ENCODE peak calls at places on chromosomes 4 and X, in eight cellular contexts. C, O, P, U, Q, X, Z and I are unnamed samples.

GRCh38 chr4:20251796-20252655 is at the start of gene SLIT2:
- DNase-seq in X (peak), P (peak), O (no peak), U (peak), Z (peak), C (no peak), Q (peak), I (peak)

GRCh38 chr4:81227968-81228367 is 12.9 kb upstream of the PRKG2 start:
- DNase-seq in C (no peak), Z (no peak), P (no peak), U (no peak), O (no peak), Q (no peak), X (no peak), I (no peak)

GRCh38 chrX:100413231-100413630 is 3.2 kb upstream of the PCDH19 start:
- DNase-seq in Q (no peak), U (peak), X (peak), P (peak), O (no peak), Z (peak), C (no peak), I (peak)

GRCh38 chrX:34918856-34919255 is 23.7 kb upstream of the FAM47B start:
- DNase-seq in U (peak), C (peak), X (peak), Z (peak), O (no peak), Q (no peak), P (no peak), I (peak)

GRCh38 chr4:17468638-17469221 is 43.2 kb downstream of the QDPR start:
- DNase-seq in C (no peak), X (peak), Z (peak), P (no peak), Q (peak), U (peak), O (no peak), I (peak)

GRCh38 chrX:9646471-9647038 is 119.1 kb downstream of the GPR143 start:
- DNase-seq in Z (no peak), U (peak), P (no peak), Q (no peak), X (no peak), O (no peak), C (no peak), I (no peak)

GRCh38 chrX:107574054-107574683 is 54.1 kb upstream of the PRPS1 start:
- DNase-seq in C (no peak), P (no peak), X (peak), U (peak), Q (no peak), O (no peak), Z (peak), I (peak)

GRCh38 chr4:141078871-141079270 is 54.4 kb downstream of the RNF150 start:
- DNase-seq in X (peak), Q (no peak), C (no peak), O (no peak), U (peak), Z (peak), P (no peak), I (no peak)

GRCh38 chr4:151667666-151668065 is 93.1 kb downstream of the GATB start:
- DNase-seq in C (no peak), P (no peak), Z (no peak), O (no peak), U (no peak), X (no peak), Q (no peak), I (no peak)

GRCh38 chrX:153226344-153227190 is 47.5 kb downstream of the MAGEA1 start:
- DNase-seq in X (peak), Q (peak), C (peak), O (peak), P (peak), U (peak), Z (peak), I (peak)

DNA sequence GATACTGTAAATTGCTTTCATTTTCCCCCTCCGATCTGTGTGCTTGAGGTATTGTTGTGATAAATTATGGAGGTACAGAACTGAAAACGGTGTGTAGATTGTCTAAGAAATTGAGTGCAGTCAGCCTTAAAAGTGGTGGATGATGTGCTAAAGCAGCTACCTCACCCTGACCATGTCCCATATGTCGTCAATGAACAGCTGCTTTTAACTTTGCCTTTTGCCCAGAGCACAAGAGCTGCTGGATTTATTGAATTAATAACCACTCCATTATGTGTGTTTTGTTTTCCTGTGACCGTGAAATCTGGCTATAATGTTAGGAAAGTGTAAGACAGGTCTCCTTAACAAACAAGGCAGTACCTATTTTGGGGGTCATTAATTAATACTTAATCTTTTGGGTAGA is 581.9 kb upstream of the PITX2 start:
- DNase-seq in C (no peak), P (no peak), O (no peak), X (no peak), U (no peak), Q (no peak), Z (no peak), I (no peak)
- H3K4me3 ChIP-seq in C (no peak), P (no peak), O (no peak), X (no peak), U (no peak), Q (no peak), Z (no peak), I (no peak)

DNA sequence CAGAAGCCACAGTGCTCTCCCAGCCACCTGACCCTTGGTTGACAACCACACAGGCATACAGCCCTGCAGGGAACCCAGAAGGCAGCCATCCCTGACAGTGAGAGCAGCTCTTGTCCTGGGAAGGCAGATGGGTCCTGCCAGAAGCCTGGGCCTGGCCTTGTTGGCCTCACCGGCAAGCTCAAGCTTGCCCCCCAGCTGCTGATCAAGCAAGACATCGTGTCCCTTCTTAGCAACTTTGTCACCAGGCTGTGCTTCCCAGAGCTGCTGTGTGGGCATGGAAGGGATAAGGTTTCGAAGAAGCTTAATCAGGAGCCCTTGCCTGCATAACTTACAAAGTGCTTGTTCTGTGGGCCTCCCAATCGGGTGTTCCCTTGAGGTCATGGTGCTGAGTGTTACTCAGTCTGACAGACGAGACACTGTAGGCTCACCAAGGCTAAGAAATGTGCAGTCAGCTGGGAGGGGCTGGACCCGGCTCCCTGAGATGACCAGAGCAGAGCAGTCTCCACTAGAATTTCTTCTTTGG is 6.8 kb upstream of the ABLIM2 start:
- DNase-seq in Q (no peak), O (no peak), P (no peak), Z (no peak), X (no peak), U (no peak), C (no peak), I (no peak)
- TF ChIP-seq CTCF in Q (no peak), O (no peak), P (no peak), Z (no peak), X (no peak), U (no peak), C (no peak), I (no peak)

DNA sequence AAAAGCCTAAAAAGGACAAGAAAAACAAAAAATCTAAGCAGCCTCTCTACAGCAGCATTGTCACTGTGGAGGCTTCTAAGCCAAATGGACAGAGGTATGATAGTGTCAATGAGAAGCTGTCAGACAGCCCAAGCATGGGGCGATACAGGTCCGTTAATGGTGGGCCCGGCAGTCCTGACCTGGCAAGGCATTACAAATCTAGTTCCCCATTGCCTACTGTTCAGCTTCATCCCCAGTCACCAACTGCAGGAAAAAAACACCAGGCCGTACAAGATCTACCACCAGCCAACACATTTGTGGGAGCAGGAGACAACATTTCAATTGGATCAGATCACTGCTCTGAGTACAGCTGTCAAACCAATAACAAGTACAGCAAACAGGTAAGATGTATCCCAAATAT is 4.0 kb downstream of the PCDH7 start:
- DNase-seq in C (no peak), Z (no peak), U (no peak), O (no peak), Q (no peak), P (no peak), X (no peak), I (no peak)
- H3K4me3 ChIP-seq in C (peak), Z (no peak), U (peak), O (peak), Q (no peak), P (peak), X (no peak), I (peak)

GRCh38 chr4:164027805-164028204 is 533.3 kb downstream of the TMA16 start:
- DNase-seq in Z (no peak), Q (no peak), P (no peak), U (no peak), O (no peak), X (no peak), C (no peak), I (no peak)

GRCh38 chr4:164021947-164022346 is 527.5 kb downstream of the TMA16 start:
- DNase-seq in P (no peak), Z (no peak), Q (no peak), U (no peak), C (no peak), O (no peak), X (no peak), I (no peak)

DNA sequence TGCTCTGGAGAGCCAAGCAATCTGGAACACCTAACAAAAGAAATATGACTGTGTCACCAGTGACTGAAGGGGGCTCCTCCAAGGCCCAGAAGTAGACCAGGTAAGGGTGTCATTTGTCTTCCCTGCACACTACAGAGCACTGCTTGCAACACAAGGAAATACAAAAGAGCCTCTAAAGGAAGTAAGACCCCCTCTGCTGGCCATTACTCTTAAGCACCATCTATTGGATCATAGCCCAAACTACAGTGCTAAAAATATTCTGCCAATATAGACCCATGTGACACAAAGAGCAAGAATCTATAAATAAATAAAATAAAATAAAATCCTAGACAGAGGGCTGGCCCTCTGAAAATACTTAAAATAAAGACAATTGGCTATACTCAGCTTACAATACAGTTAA is 528.7 kb downstream of the TMA16 start:
- DNase-seq in Z (no peak), U (no peak), C (no peak), Q (peak), O (no peak), X (no peak), P (no peak), I (no peak)
- TF ChIP-seq CTCF in Z (no peak), U (no peak), C (peak), Q (peak), O (no peak), X (no peak), P (no peak), I (peak)

GRCh38 chr4:2419814-2420213 is 1.1 kb downstream of the CFAP99 start:
- DNase-seq in X (no peak), U (no peak), O (no peak), P (no peak), Z (no peak), Q (no peak), C (no peak), I (no peak)
- H3K4me3 ChIP-seq in X (no peak), U (no peak), O (no peak), P (no peak), Z (no peak), Q (no peak), C (no peak), I (no peak)

GRCh38 chr4:8237256-8237989 is 32.1 kb upstream of the HTRA3 start:
- DNase-seq in C (no peak), X (no peak), Q (no peak), P (no peak), Z (no peak), O (no peak), U (no peak), I (no peak)

GRCh38 chr4:8239226-8239625 is 30.3 kb upstream of the HTRA3 start:
- DNase-seq in C (no peak), P (no peak), Q (no peak), O (no peak), Z (no peak), U (no peak), X (no peak), I (no peak)

GRCh38 chr4:8239661-8240060 is 29.9 kb upstream of the HTRA3 start:
- DNase-seq in O (no peak), X (no peak), P (no peak), Q (no peak), U (no peak), C (no peak), Z (no peak), I (no peak)

GRCh38 chr4:8238061-8238511 is 31.5 kb upstream of the HTRA3 start:
- DNase-seq in U (no peak), O (no peak), C (no peak), X (no peak), Z (no peak), P (no peak), Q (no peak), I (no peak)

DNA sequence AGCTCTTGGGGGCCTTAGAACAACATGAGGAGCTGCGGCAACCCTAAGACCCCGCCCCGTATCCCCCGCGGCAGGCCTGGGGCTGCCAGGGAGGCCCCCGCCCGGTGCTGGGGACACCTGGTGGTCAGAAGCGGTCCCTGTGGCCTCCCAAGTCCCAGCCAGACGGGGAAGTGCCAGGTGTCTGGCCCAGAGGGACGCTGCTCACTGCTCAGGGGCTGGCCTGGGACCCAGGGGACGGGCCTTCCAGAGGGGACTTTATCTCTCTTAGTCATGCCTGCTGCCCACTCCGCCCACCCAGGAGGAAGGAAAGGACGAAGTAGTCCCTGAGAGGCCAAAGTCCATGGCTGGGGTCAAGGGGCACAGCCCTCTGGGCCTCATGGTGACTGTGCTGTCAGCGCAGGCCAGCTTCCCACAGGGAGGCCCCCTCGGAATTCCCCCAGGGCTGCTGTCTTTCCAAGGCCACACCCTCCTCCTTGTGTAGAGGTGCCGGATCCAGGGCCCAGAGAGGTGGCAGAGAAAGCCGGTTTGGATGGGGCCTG is 31.0 kb upstream of the HTRA3 start:
- DNase-seq in X (no peak), Q (no peak), Z (no peak), O (no peak), U (no peak), P (no peak), C (no peak), I (no peak)
- TF ChIP-seq CTCF in X (peak), Q (peak), Z (peak), O (peak), U (no peak), P (no peak), C (peak), I (peak)

DNA sequence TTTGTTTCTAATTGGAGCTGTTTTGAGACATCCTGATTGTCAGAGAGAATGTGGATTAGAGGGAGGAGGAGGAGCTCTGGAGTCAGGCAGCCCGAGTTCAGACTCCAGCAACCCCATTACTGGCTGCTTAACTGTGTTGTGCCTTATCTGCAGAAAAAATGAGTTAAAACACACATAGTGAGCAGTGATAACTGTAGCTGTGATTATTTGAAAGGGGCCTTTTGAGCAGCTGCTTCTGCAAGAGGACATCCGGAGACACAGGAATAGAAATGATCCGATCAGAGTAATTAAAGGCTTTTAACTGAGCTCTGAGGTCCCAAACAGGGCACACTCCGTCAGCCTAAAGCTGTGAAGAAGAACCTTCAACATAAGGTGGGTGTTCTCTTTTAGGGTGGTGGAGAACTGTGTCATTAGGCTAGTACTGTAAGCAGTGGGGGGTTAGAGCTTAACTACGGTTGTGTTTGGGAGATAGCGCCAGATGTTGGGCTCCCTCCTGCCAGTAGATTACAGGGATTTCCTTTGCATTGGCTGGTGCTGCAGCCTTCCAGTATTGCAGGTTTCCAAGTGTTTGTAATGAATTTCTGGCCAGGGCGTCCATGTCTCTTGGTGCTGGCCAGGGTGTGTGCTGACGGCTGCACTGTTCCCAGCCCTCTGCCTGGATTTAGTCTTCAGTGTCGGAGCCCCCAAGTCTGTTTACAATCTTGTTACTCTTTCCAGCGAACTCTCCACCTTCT is 24.3 kb downstream of the ADD1 start:
- DNase-seq in P (peak), Z (peak), X (peak), Q (no peak), U (no peak), O (no peak), C (no peak), I (peak)
- H3K4me3 ChIP-seq in P (peak), Z (peak), X (peak), Q (no peak), U (peak), O (peak), C (no peak), I (peak)

DNA sequence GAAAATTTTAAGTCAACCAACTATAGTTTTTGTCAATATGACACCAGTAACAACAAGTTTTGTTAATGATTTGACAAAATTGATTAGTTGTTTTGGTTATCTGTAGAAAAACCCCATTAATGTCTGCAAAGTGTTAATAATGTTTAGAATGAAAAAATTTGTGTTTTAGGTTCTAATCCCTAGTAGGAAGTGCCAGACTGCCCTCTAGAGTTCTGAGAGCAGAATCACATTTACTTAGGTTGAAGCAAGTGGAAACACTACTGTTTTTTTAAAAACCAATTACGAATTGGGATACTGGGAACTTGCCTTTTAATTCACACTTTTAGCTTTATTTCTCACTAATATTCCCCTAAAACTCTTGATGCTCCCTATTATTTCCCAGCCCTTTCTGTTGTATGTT is 101.1 kb upstream of the CYLC1 start:
- DNase-seq in X (peak), C (no peak), Z (peak), U (no peak), O (no peak), Q (no peak), P (no peak), I (no peak)
- TF ChIP-seq CTCF in X (no peak), C (peak), Z (peak), U (no peak), O (peak), Q (no peak), P (peak), I (peak)

GRCh38 chrX:19789782-19790181 is 97.6 kb downstream of the SH3KBP1 start:
- DNase-seq in O (no peak), P (no peak), C (no peak), X (no peak), U (no peak), Z (no peak), Q (no peak), I (no peak)
- H3K4me3 ChIP-seq in O (no peak), P (no peak), C (no peak), X (no peak), U (no peak), Z (no peak), Q (no peak), I (no peak)

GRCh38 chr4:147843162-147843561 is 111.3 kb downstream of the ARHGAP10 start:
- DNase-seq in X (no peak), Z (no peak), O (no peak), P (no peak), U (no peak), C (no peak), Q (peak), I (no peak)
- TF ChIP-seq CTCF in X (no peak), Z (peak), O (no peak), P (no peak), U (no peak), C (peak), Q (peak), I (peak)